ENCODE peak calls at places on chromosomes 6 and 20, in ten cellular contexts. J is Daoy; D is hypothalamus; X is cardiac septum; S is right cardiac atrium; B is stimulated activated CD4-positive, alpha-beta T cell treated with anti-CD3 and anti-CD28 coated beads, Interleukin-4, amount 100 ng/mL, for 4 hours; M is activated CD4-positive, alpha-beta T cell treated with anti-CD3 and anti-CD28 coated beads, Interleukin-2, amount 50 U/mL, for 1 hour; E is NCI-H2171 treated with DMSO at 0.1 percent for 48 hours; P is Kasumi-1; A is Calu3. Y is an unnamed sample.

GRCh38 chr6:111566873-111567517 is 38.7 kb downstream of the TRAF3IP2 start:
- DNase-seq in E (peak; percentile 78), S (peak; percentile 51), A (no peak), B (no peak), X (no peak), P (peak; percentile 66), J (no peak), D (no peak), M (no peak), Y (peak; percentile 39)

GRCh38 chr6:3847521-3847920 is 1.7 kb upstream of the FAM50B start:
- DNase-seq in J (no peak), D (no peak), X (no peak), M (no peak), P (no peak), S (no peak), A (no peak), B (no peak), E (no peak), Y (no peak)

GRCh38 chr6:22025468-22026159 is 271.2 kb downstream of the PRL start:
- DNase-seq in J (peak; percentile 87), S (peak; percentile 52), P (peak; percentile 98), M (no peak), E (no peak), A (no peak), X (no peak), D (no peak), B (no peak), Y (peak; percentile 80)

GRCh38 chr6:79609225-79609595 is 21.9 kb upstream of the SH3BGRL2 start:
- DNase-seq in B (no peak), J (no peak), P (no peak), E (no peak), M (no peak), S (no peak), D (no peak), X (no peak), A (no peak), Y (no peak)

GRCh38 chr6:163771180-163771579 is 356.7 kb downstream of the QKI start:
- DNase-seq in P (no peak), X (no peak), B (no peak), A (no peak), E (no peak), M (no peak), J (no peak), S (no peak), D (no peak), Y (no peak)

GRCh38 chr6:11585426-11586016 is 48.0 kb downstream of the TMEM170B start:
- DNase-seq in P (peak; percentile 55), B (no peak), D (no peak), A (no peak), M (no peak), X (no peak), E (peak; percentile 58), S (no peak), J (peak; percentile 57), Y (no peak)

GRCh38 chr6:80196914-80197313 is 90.4 kb downstream of the BCKDHB start:
- DNase-seq in M (no peak), P (no peak), E (no peak), A (no peak), J (no peak), B (no peak), X (no peak), S (no peak), D (no peak), Y (no peak)

GRCh38 chr6:156511051-156511450 is 266.1 kb upstream of the ARID1B start:
- DNase-seq in J (no peak), B (no peak), S (no peak), D (no peak), E (no peak), P (no peak), X (no peak), A (no peak), M (no peak), Y (no peak)

GRCh38 chr20:1951436-1952115 is 42.3 kb downstream of the PDYN start:
- DNase-seq in P (no peak), M (no peak), E (no peak), D (no peak), B (no peak), A (no peak), J (no peak), S (no peak), X (peak; percentile 26), Y (no peak)

GRCh38 chr6:38259736-38260135 is 380.0 kb downstream of the BTBD9 start:
- DNase-seq in M (no peak), S (no peak), X (no peak), J (peak; percentile 37), A (no peak), B (no peak), E (no peak), D (no peak), P (no peak), Y (no peak)

GRCh38 chr20:20498081-20498861 is 130.4 kb downstream of the INSM1 start:
- DNase-seq in B (no peak), E (no peak), M (no peak), P (no peak), A (no peak), J (no peak), X (no peak), S (no peak), D (no peak), Y (no peak)

GRCh38 chr6:111377558-111378120 is 105.4 kb downstream of the REV3L start:
- DNase-seq in E (no peak), S (no peak), P (no peak), X (no peak), D (no peak), M (no peak), J (no peak), A (no peak), B (no peak), Y (no peak)

GRCh38 chr6:1831030-1831429 is 221.3 kb downstream of the FOXC1 start:
- DNase-seq in E (no peak), M (no peak), X (no peak), P (no peak), D (no peak), A (no peak), S (no peak), J (no peak), B (no peak), Y (no peak)

GRCh38 chr20:4082406-4083102 is 67.2 kb upstream of the RNF24 start:
- DNase-seq in S (peak; percentile 80), D (no peak), M (peak; percentile 38), X (peak; percentile 87), B (peak; percentile 20), P (peak; percentile 95), E (no peak), J (peak; percentile 75), A (no peak), Y (peak; percentile 82)

GRCh38 chr20:47711046-47711752 is 74.1 kb downstream of the SULF2 start:
- DNase-seq in D (no peak), X (no peak), A (peak; percentile 78), E (peak; percentile 45), B (no peak), P (no peak), S (no peak), M (no peak), J (no peak), Y (no peak)

GRCh38 chr6:70575899-70576298 is 9.2 kb downstream of the SDHAF4 start:
- DNase-seq in S (no peak), X (no peak), B (no peak), P (no peak), A (no peak), D (no peak), E (no peak), M (no peak), J (no peak), Y (no peak)

GRCh38 chr20:199996-200395 is 10.5 kb upstream of the DEFB128 start:
- DNase-seq in A (no peak), P (no peak), X (no peak), B (no peak), D (no peak), E (no peak), J (peak; percentile 11), M (no peak), S (no peak), Y (peak; percentile 4)

GRCh38 chr6:150072201-150072600 is 3.3 kb upstream of the ULBP3 start:
- DNase-seq in B (peak; percentile 23), D (no peak), S (peak; percentile 73), J (peak; percentile 96), P (peak; percentile 41), E (no peak), X (no peak), A (peak; percentile 92), M (peak; percentile 27), Y (no peak)

GRCh38 chr6:92810913-92811312 is 608.4 kb downstream of the EPHA7 start:
- DNase-seq in M (no peak), S (no peak), X (no peak), B (no peak), D (no peak), J (peak; percentile 1), E (peak; percentile 70), A (peak; percentile 39), P (peak; percentile 43), Y (no peak)

GRCh38 chr6:139881728-139882211 is 507.3 kb upstream of the CITED2 start:
- DNase-seq in P (peak; percentile 42), X (no peak), D (no peak), J (peak; percentile 26), A (peak; percentile 45), M (no peak), B (no peak), E (peak; percentile 70), S (no peak), Y (peak; percentile 22)

GRCh38 chr6:42193491-42193894 is 1.3 kb downstream of the GUCA1B start:
- DNase-seq in D (no peak), J (peak; percentile 18), P (no peak), E (no peak), M (no peak), S (no peak), X (no peak), A (peak; percentile 46), B (no peak), Y (no peak)

GRCh38 chr6:161406633-161407032 is 132.8 kb upstream of the AGPAT4 start:
- DNase-seq in E (peak; percentile 3), D (no peak), B (no peak), S (no peak), X (no peak), A (no peak), J (peak; percentile 87), M (no peak), P (no peak), Y (no peak)

GRCh38 chr6:89562114-89562815 is 76.3 kb downstream of the LYRM2 start:
- DNase-seq in M (no peak), E (peak; percentile 50), S (peak; percentile 61), B (no peak), J (no peak), P (no peak), X (no peak), D (no peak), A (no peak), Y (no peak)

GRCh38 chr20:62733891-62734290 is 25.3 kb downstream of the NTSR1 start:
- DNase-seq in E (no peak), M (no peak), A (no peak), P (no peak), J (no peak), S (no peak), D (no peak), B (no peak), X (peak; percentile 56), Y (no peak)

GRCh38 chr20:47273591-47274235 is 82.8 kb downstream of the ZMYND8 start:
- DNase-seq in E (no peak), S (no peak), M (no peak), X (no peak), D (no peak), A (no peak), P (no peak), B (no peak), J (peak; percentile 14), Y (no peak)

GRCh38 chr6:150766201-150766997 is 99.1 kb upstream of the MTHFD1L start:
- DNase-seq in M (no peak), D (no peak), B (no peak), J (peak; percentile 54), E (peak; percentile 45), X (no peak), P (no peak), S (peak; percentile 81), A (no peak), Y (no peak)

GRCh38 chr6:31086788-31087440 is 25.5 kb downstream of the C6orf15 start:
- DNase-seq in J (peak; percentile 72), B (no peak), D (no peak), P (no peak), M (no peak), X (no peak), E (no peak), A (no peak), S (no peak), Y (no peak)

GRCh38 chr6:38117281-38117680 is 297.8 kb downstream of the ZFAND3 start:
- DNase-seq in S (no peak), A (no peak), M (no peak), E (no peak), X (no peak), D (no peak), P (no peak), B (no peak), J (no peak), Y (no peak)